ENCODE peak calls at places on chromosomes 2 and 18, in nine cellular contexts. U, X, K, R, E, L, V, W and M are unnamed samples.

GRCh38 chr18:47791461-47791860 is 139.0 kb downstream of the SMAD2 start:
- DNase-seq in X (no peak), K (no peak), R (no peak), W (no peak), E (no peak), L (no peak), V (no peak), U (no peak), M (no peak)

GRCh38 chr2:52884971-52885370 is 882.6 kb upstream of the CHAC2 start:
- DNase-seq in E (no peak), R (no peak), K (no peak), U (no peak), X (no peak), W (no peak), L (no peak), V (no peak), M (no peak)

GRCh38 chr2:192146069-192147006 is 48.4 kb downstream of the TMEFF2 start:
- DNase-seq in V (no peak), E (peak), K (no peak), U (no peak), W (no peak), R (peak), X (peak), L (peak), M (peak)

GRCh38 chr18:63161032-63161727 is 158.4 kb downstream of the BCL2 start:
- DNase-seq in E (no peak), R (no peak), X (no peak), U (no peak), K (no peak), W (no peak), V (no peak), L (no peak), M (no peak)

GRCh38 chr2:46548521-46549144 is 69.3 kb downstream of the TMEM247 start:
- DNase-seq in K (no peak), R (no peak), W (peak), L (no peak), U (no peak), X (no peak), E (no peak), V (no peak), M (no peak)

GRCh38 chr18:58858591-58859468 is 5.8 kb upstream of the ZNF532 start:
- DNase-seq in E (peak), R (peak), L (no peak), W (no peak), V (no peak), K (no peak), U (peak), X (no peak), M (no peak)

GRCh38 chr2:32777714-32778113 is 149.9 kb downstream of the TTC27 start:
- DNase-seq in E (no peak), W (no peak), K (no peak), V (no peak), L (no peak), R (no peak), X (no peak), U (no peak), M (no peak)

GRCh38 chr2:2914252-2914651 is 463.4 kb downstream of the EIPR1 start:
- DNase-seq in X (no peak), E (no peak), K (no peak), W (no peak), V (no peak), U (no peak), L (no peak), R (no peak), M (no peak)

GRCh38 chr2:164568317-164568716 is 53.0 kb downstream of the GRB14 start:
- DNase-seq in K (no peak), L (no peak), W (no peak), R (no peak), U (no peak), V (no peak), E (no peak), X (no peak), M (no peak)

GRCh38 chr2:164570475-164570874 is 50.8 kb downstream of the GRB14 start:
- DNase-seq in U (no peak), X (no peak), E (no peak), W (no peak), K (no peak), L (no peak), V (no peak), R (no peak), M (no peak)

GRCh38 chr2:164565345-164565744 is 55.9 kb downstream of the GRB14 start:
- DNase-seq in X (no peak), K (no peak), E (no peak), L (no peak), W (no peak), V (no peak), U (no peak), R (no peak), M (no peak)

GRCh38 chr2:164569334-164569733 is 51.9 kb downstream of the GRB14 start:
- DNase-seq in K (no peak), R (no peak), E (no peak), L (no peak), U (no peak), W (no peak), V (no peak), X (no peak), M (no peak)

GRCh38 chr2:164567335-164567989 is 53.8 kb downstream of the GRB14 start:
- DNase-seq in V (no peak), X (no peak), W (no peak), L (no peak), U (no peak), K (no peak), E (no peak), R (no peak), M (no peak)
- H3K4me3 ChIP-seq in V (no peak), X (no peak), W (no peak), L (no peak), U (no peak), K (no peak), E (no peak), R (no peak), M (no peak)

GRCh38 chr2:61538179-61538919 is at the start of gene XPO1:
- DNase-seq in U (peak), K (peak), V (peak), X (peak), W (peak), L (peak), E (peak), R (peak), M (peak)
- TF ChIP-seq CTCF in U (no peak), K (no peak), V (no peak), X (no peak), W (no peak), L (no peak), E (no peak), R (no peak), M (no peak)

DNA sequence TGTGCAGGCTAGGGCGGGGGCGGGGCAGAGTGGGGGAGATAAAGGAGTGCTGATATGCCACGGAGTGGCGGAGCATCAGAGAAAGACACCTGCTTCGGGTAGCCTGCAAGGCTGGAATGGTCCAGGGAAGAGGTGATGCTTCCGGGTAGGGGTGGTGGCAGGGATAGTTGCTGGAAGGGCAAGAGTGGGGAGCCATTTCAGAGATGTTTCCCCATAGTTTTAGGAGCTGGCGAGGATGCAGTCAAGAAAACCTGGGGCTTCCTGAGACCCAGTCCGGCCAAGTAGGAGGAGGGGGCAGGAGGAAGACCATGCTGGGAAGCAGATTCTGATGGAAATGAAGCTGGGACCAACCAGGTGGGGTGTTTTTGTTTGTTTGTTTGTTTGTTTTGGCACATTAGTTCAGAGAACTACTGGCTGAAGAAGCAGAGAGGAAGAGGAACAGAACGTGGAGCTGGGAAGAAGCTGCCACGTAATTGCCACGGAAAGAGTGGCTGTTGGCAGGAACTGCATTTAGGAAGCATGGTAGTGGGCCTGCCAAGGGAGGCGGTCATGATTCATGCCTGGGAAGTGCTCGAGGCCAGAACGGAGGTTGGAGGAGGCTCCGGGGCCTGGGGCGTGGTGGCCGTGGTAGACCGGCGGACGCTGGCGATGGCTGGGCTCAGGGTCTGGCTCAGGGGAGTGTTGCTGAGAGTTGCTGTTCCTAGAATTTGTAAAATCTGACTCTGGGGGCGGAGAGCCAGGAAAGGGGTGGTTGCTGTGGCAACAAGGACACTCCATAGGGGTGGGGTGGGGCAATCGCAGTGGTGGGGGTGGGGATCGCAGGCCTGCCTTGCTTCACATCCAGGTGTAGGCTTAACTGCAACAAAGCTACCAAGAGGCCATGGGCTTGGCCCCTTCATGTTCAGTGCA is 8.6 kb upstream of the INPP5D start:
- DNase-seq in V (no peak), E (peak), K (no peak), R (peak), L (peak), W (peak), X (peak), U (peak), M (peak)
- H3K4me3 ChIP-seq in V (no peak), E (no peak), K (no peak), R (no peak), L (no peak), W (no peak), X (no peak), U (no peak), M (no peak)

GRCh38 chr18:12093520-12094257 is at the start of gene ANKRD62:
- DNase-seq in X (no peak), W (peak), U (no peak), L (no peak), K (no peak), E (no peak), R (no peak), V (no peak), M (no peak)
- TF ChIP-seq CTCF in X (no peak), W (no peak), U (no peak), L (no peak), K (no peak), E (no peak), R (no peak), V (no peak), M (no peak)

DNA sequence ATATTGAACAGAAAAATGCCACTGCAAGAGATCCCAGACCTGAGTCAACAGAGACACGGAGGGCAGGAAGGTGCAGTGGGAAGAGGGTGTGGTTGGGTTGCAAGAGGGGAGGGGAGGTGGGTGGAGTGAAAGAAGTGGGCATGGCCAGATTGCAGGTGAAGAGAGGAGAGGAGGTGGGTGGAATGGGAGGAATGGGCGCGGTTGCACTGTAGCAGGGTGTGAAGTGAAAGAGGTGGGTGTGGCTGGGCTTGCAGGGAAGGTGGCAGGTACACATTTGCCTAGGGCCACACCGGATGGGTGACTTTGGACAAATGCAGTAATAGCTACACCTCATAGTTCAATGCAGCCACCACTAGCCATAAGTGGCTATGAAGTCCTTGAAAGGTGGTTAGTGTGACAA is 71.1 kb downstream of the DOCK10 start:
- DNase-seq in L (peak), U (no peak), K (no peak), E (no peak), R (no peak), W (peak), V (no peak), X (peak), M (no peak)
- H3K4me3 ChIP-seq in L (no peak), U (no peak), K (no peak), E (no peak), R (no peak), W (no peak), V (no peak), X (no peak), M (no peak)

GRCh38 chr2:10579441-10580169 is 110.2 kb downstream of the NOL10 start:
- DNase-seq in X (no peak), W (no peak), L (peak), U (no peak), K (no peak), V (no peak), R (no peak), E (no peak), M (no peak)
- TF ChIP-seq CTCF in X (no peak), W (no peak), L (no peak), U (no peak), K (no peak), V (no peak), R (no peak), E (no peak), M (no peak)

GRCh38 chr2:96143231-96143847 is 1.9 kb downstream of the DUSP2 start:
- DNase-seq in V (no peak), X (no peak), L (no peak), W (no peak), U (no peak), R (no peak), E (no peak), K (no peak), M (no peak)
- H3K4me3 ChIP-seq in V (peak), X (no peak), L (no peak), W (no peak), U (no peak), R (no peak), E (no peak), K (no peak), M (no peak)

GRCh38 chr2:9653485-9654271 is 22.9 kb upstream of the YWHAQ start:
- DNase-seq in E (no peak), U (no peak), K (no peak), W (no peak), V (no peak), X (no peak), R (no peak), L (no peak), M (no peak)
- TF ChIP-seq CTCF in E (no peak), U (no peak), K (no peak), W (no peak), V (no peak), X (no peak), R (no peak), L (no peak), M (no peak)

DNA sequence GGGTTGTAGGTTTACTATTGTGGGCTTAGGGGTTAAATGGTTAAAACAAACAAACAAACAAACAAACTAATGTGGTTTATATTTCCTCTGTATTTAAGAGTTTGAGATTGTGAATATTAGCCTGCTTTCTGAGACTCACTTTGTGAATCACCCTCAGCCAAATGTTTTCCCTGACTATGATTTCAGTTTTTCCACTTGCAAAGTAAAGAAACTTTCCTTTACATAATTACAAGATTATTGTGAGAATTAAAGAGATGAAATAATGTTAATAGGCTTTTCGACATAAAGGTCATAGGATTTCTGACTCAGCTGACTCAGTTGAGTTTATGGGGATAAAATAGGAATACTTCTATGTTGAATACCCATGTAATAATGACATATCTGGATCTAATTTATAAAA is 2.9 kb downstream of the GULP1 start:
- DNase-seq in X (peak), R (peak), L (no peak), W (no peak), U (no peak), K (no peak), V (no peak), E (peak), M (no peak)
- H3K4me3 ChIP-seq in X (peak), R (peak), L (peak), W (peak), U (peak), K (peak), V (no peak), E (peak), M (peak)

GRCh38 chr2:72605836-72606442 is 219.9 kb downstream of the EXOC6B start:
- DNase-seq in L (no peak), W (no peak), V (no peak), X (peak), E (peak), U (no peak), K (no peak), R (peak), M (no peak)
- TF ChIP-seq CTCF in L (peak), W (peak), V (peak), X (peak), E (peak), U (peak), K (peak), R (peak), M (peak)